ENCODE peak calls at places on chromosomes 11 and 22, in seven cellular contexts. One of them, this sample, is unnamed.

GRCh38 chr11:36231300-36231699 is 57.9 kb downstream of the COMMD9 start:
- DNase-seq in natural killer cell: no peak
- DNase-seq in HCT116: no peak
- DNase-seq in AG04449: no peak
- DNase-seq in AG04450: no peak
- DNase-seq in kidney: no peak
- DNase-seq in tibial nerve: no peak
- DNase-seq in this sample: no peak

GRCh38 chr11:126874831-126875230 is 125.7 kb downstream of the KIRREL3 start:
- DNase-seq in AG04450: no peak
- DNase-seq in HCT116: no peak
- DNase-seq in natural killer cell: no peak
- DNase-seq in AG04449: no peak
- DNase-seq in tibial nerve: no peak
- DNase-seq in kidney: no peak
- DNase-seq in this sample: no peak

GRCh38 chr11:34830648-34831047 is 85.5 kb downstream of the APIP start:
- DNase-seq in kidney: no peak
- DNase-seq in AG04449: no peak
- DNase-seq in tibial nerve: no peak
- DNase-seq in HCT116: no peak
- DNase-seq in AG04450: peak
- DNase-seq in natural killer cell: no peak
- DNase-seq in this sample: no peak

GRCh38 chr11:112369374-112369773 is 108.7 kb upstream of the PLET1 start:
- DNase-seq in HCT116: no peak
- DNase-seq in AG04449: no peak
- DNase-seq in natural killer cell: no peak
- DNase-seq in AG04450: no peak
- DNase-seq in tibial nerve: no peak
- DNase-seq in kidney: no peak
- DNase-seq in this sample: no peak

GRCh38 chr11:64768300-64768694 is 8.5 kb upstream of the PYGM start:
- DNase-seq in tibial nerve: no peak
- DNase-seq in AG04449: no peak
- DNase-seq in kidney: no peak
- DNase-seq in natural killer cell: no peak
- DNase-seq in HCT116: no peak
- DNase-seq in AG04450: no peak
- DNase-seq in this sample: no peak

GRCh38 chr11:36508743-36509142 is 1.3 kb downstream of the TRAF6 start:
- DNase-seq in AG04450: no peak
- DNase-seq in natural killer cell: no peak
- DNase-seq in AG04449: no peak
- DNase-seq in kidney: no peak
- DNase-seq in tibial nerve: no peak
- DNase-seq in HCT116: no peak
- DNase-seq in this sample: peak

GRCh38 chr11:69667619-69668604 is 7.2 kb downstream of the LTO1 start:
- DNase-seq in tibial nerve: no peak
- DNase-seq in AG04450: no peak
- DNase-seq in natural killer cell: no peak
- DNase-seq in AG04449: no peak
- DNase-seq in HCT116: no peak
- DNase-seq in kidney: no peak
- DNase-seq in this sample: no peak

GRCh38 chr22:43433451-43433850 is 21.6 kb downstream of the MPPED1 start:
- DNase-seq in natural killer cell: no peak
- DNase-seq in kidney: no peak
- DNase-seq in AG04449: no peak
- DNase-seq in tibial nerve: no peak
- DNase-seq in HCT116: no peak
- DNase-seq in AG04450: no peak
- DNase-seq in this sample: no peak

GRCh38 chr22:50136431-50137047 is 34.0 kb upstream of the PANX2 start:
- DNase-seq in tibial nerve: no peak
- DNase-seq in AG04449: no peak
- DNase-seq in natural killer cell: no peak
- DNase-seq in kidney: no peak
- DNase-seq in HCT116: no peak
- DNase-seq in AG04450: no peak
- DNase-seq in this sample: no peak

GRCh38 chr11:83042966-83043711 is 28.6 kb downstream of the RAB30 start:
- DNase-seq in HCT116: no peak
- DNase-seq in natural killer cell: no peak
- DNase-seq in AG04449: no peak
- DNase-seq in AG04450: no peak
- DNase-seq in kidney: no peak
- DNase-seq in tibial nerve: no peak
- DNase-seq in this sample: peak

GRCh38 chr22:19410941-19411689 is 20.4 kb downstream of the HIRA start:
- DNase-seq in kidney: no peak
- DNase-seq in AG04450: no peak
- DNase-seq in AG04449: no peak
- DNase-seq in tibial nerve: no peak
- DNase-seq in HCT116: no peak
- DNase-seq in natural killer cell: no peak
- DNase-seq in this sample: no peak

GRCh38 chr11:20355221-20356219 is 8.0 kb upstream of the HTATIP2 start:
- DNase-seq in natural killer cell: no peak
- DNase-seq in AG04450: no peak
- DNase-seq in HCT116: peak
- DNase-seq in tibial nerve: no peak
- DNase-seq in kidney: no peak
- DNase-seq in AG04449: no peak
- DNase-seq in this sample: peak

GRCh38 chr11:96294289-96294688 is 48.7 kb downstream of the MAML2 start:
- DNase-seq in tibial nerve: no peak
- DNase-seq in AG04449: no peak
- DNase-seq in kidney: no peak
- DNase-seq in HCT116: no peak
- DNase-seq in natural killer cell: no peak
- DNase-seq in AG04450: no peak
- DNase-seq in this sample: no peak

GRCh38 chr11:96303980-96304379 is 39.0 kb downstream of the MAML2 start:
- DNase-seq in natural killer cell: no peak
- DNase-seq in tibial nerve: no peak
- DNase-seq in AG04449: no peak
- DNase-seq in HCT116: no peak
- DNase-seq in AG04450: no peak
- DNase-seq in kidney: no peak
- DNase-seq in this sample: no peak

GRCh38 chr11:96303067-96303466 is 39.9 kb downstream of the MAML2 start:
- DNase-seq in natural killer cell: no peak
- DNase-seq in kidney: no peak
- DNase-seq in AG04450: no peak
- DNase-seq in tibial nerve: no peak
- DNase-seq in HCT116: no peak
- DNase-seq in AG04449: no peak
- DNase-seq in this sample: peak

GRCh38 chr11:96301818-96302217 is 41.2 kb downstream of the MAML2 start:
- DNase-seq in HCT116: no peak
- DNase-seq in natural killer cell: no peak
- DNase-seq in AG04450: no peak
- DNase-seq in AG04449: no peak
- DNase-seq in tibial nerve: no peak
- DNase-seq in kidney: no peak
- DNase-seq in this sample: no peak

DNA sequence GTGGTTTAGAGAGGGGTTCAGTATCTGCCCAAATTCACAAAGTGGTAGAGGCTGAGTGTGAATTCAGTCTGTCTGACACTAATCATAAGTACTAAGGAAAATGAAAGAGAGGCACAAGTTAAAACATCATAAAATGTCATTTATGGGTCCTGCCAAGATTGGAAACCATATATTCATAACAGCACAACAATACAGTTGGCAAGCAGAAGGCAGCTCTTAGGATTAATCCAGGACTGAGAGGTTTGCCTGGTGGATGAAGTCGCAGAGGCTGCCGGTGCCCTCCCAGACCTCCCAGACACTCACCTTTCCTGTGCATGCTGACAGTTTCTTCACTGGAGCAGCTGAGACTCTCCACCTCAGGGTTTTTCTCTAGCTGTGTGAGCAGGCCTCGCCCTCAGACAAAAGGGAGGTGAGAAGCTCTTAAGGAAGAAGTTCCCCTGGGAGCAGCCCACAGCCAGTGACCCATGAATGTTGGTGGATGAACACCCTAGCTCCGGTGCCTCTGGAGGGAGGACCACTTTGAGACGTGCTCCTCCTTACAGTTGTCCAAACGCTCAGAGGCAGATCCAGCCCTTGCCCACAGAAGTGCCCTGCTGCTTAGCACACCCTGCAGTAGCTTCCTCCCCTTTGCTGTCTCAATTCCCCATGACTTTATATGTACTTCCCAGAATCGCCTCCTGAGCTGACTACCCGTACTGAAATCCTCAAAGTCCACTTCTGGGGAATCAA is 43.7 kb downstream of the MAML2 start:
- DNase-seq in tibial nerve: no peak
- DNase-seq in natural killer cell: no peak
- DNase-seq in AG04449: no peak
- DNase-seq in kidney: no peak
- DNase-seq in AG04450: no peak
- DNase-seq in HCT116: no peak
- DNase-seq in this sample: no peak
- TF ChIP-seq CTCF in tibial nerve: no peak
- TF ChIP-seq CTCF in natural killer cell: no peak
- TF ChIP-seq CTCF in AG04449: no peak
- TF ChIP-seq CTCF in kidney: no peak
- TF ChIP-seq CTCF in AG04450: no peak
- TF ChIP-seq CTCF in HCT116: no peak
- TF ChIP-seq CTCF in this sample: no peak

GRCh38 chr11:59941091-59941490 is 2.9 kb downstream of the OOSP1 start:
- DNase-seq in kidney: no peak
- DNase-seq in natural killer cell: no peak
- DNase-seq in tibial nerve: no peak
- DNase-seq in AG04449: no peak
- DNase-seq in HCT116: no peak
- DNase-seq in AG04450: no peak
- DNase-seq in this sample: no peak

GRCh38 chr11:59938132-59938531 is at the start of gene OOSP1:
- DNase-seq in tibial nerve: no peak
- DNase-seq in kidney: no peak
- DNase-seq in AG04449: no peak
- DNase-seq in AG04450: no peak
- DNase-seq in HCT116: no peak
- DNase-seq in natural killer cell: no peak
- DNase-seq in this sample: no peak

GRCh38 chr11:59938718-59939117 is 486 bp downstream of the OOSP1 start:
- DNase-seq in tibial nerve: no peak
- DNase-seq in HCT116: no peak
- DNase-seq in natural killer cell: no peak
- DNase-seq in AG04449: no peak
- DNase-seq in AG04450: no peak
- DNase-seq in kidney: no peak
- DNase-seq in this sample: no peak

GRCh38 chr11:59943996-59944395 is 5.8 kb downstream of the OOSP1 start:
- DNase-seq in AG04450: no peak
- DNase-seq in tibial nerve: no peak
- DNase-seq in kidney: no peak
- DNase-seq in AG04449: no peak
- DNase-seq in HCT116: no peak
- DNase-seq in natural killer cell: no peak
- DNase-seq in this sample: no peak

GRCh38 chr11:59939482-59939881 is 1.2 kb downstream of the OOSP1 start:
- DNase-seq in natural killer cell: no peak
- DNase-seq in kidney: no peak
- DNase-seq in AG04449: no peak
- DNase-seq in HCT116: no peak
- DNase-seq in tibial nerve: no peak
- DNase-seq in AG04450: no peak
- DNase-seq in this sample: no peak
- TF ChIP-seq CTCF in natural killer cell: peak
- TF ChIP-seq CTCF in kidney: no peak
- TF ChIP-seq CTCF in AG04449: no peak
- TF ChIP-seq CTCF in HCT116: no peak
- TF ChIP-seq CTCF in tibial nerve: no peak
- TF ChIP-seq CTCF in AG04450: no peak
- TF ChIP-seq CTCF in this sample: no peak

GRCh38 chr11:73358071-73358470 is 18.1 kb upstream of the RELT start:
- DNase-seq in AG04449: no peak
- DNase-seq in tibial nerve: no peak
- DNase-seq in natural killer cell: no peak
- DNase-seq in AG04450: no peak
- DNase-seq in HCT116: no peak
- DNase-seq in kidney: no peak
- DNase-seq in this sample: no peak

GRCh38 chr11:73361953-73362776 is 14.0 kb upstream of the RELT start:
- DNase-seq in tibial nerve: no peak
- DNase-seq in HCT116: peak
- DNase-seq in natural killer cell: no peak
- DNase-seq in AG04450: no peak
- DNase-seq in AG04449: no peak
- DNase-seq in kidney: no peak
- DNase-seq in this sample: no peak

GRCh38 chr11:73359341-73359740 is 16.9 kb upstream of the RELT start:
- DNase-seq in HCT116: no peak
- DNase-seq in kidney: peak
- DNase-seq in AG04450: no peak
- DNase-seq in natural killer cell: no peak
- DNase-seq in AG04449: no peak
- DNase-seq in tibial nerve: no peak
- DNase-seq in this sample: no peak

GRCh38 chr11:73360743-73361369 is 15.3 kb upstream of the RELT start:
- DNase-seq in AG04450: no peak
- DNase-seq in kidney: no peak
- DNase-seq in HCT116: no peak
- DNase-seq in natural killer cell: no peak
- DNase-seq in tibial nerve: no peak
- DNase-seq in AG04449: no peak
- DNase-seq in this sample: no peak

GRCh38 chr11:73359930-73360742 is 16.1 kb upstream of the RELT start:
- DNase-seq in kidney: no peak
- DNase-seq in HCT116: no peak
- DNase-seq in AG04450: no peak
- DNase-seq in AG04449: no peak
- DNase-seq in tibial nerve: no peak
- DNase-seq in natural killer cell: no peak
- DNase-seq in this sample: peak
- TF ChIP-seq CTCF in kidney: no peak
- TF ChIP-seq CTCF in HCT116: peak
- TF ChIP-seq CTCF in AG04450: peak
- TF ChIP-seq CTCF in AG04449: peak
- TF ChIP-seq CTCF in tibial nerve: no peak
- TF ChIP-seq CTCF in natural killer cell: no peak
- TF ChIP-seq CTCF in this sample: peak

DNA sequence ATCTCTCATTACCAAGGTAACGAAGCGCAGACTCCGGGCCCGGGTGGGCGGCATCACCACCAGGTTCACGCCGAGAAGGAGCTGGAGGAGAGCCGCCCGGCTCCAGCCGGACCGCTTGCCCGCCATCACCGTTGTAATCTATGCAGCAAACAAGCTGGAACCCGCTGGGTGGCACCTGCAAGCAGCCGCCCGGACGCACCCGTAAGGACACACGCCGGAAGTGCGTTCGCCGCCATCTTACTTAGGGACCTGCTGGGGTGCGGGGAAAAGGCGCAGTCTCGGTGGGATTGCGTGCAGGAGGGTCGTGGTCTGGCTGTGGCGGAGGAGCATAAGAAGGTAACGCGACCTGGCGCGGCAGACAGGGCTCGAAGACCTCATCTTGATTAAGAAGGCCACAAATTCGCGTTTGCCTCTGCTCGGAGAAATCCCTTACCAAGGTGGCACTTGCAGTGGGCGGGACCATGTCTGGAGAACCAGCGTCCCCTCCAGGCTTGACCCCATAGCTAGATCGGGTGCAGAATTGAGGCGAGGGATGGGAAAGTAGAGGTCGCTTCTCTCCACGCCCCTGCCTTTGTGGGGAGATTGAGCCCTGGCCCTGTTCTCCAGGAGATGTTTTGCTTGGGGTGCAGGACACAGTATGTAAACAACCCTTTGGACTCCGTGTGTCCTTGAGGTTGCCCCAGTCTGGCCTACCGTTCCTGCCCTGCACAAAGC is at the start of gene ACP2:
- DNase-seq in AG04449: no peak
- DNase-seq in HCT116: peak
- DNase-seq in natural killer cell: peak
- DNase-seq in tibial nerve: peak
- DNase-seq in AG04450: peak
- DNase-seq in kidney: peak
- DNase-seq in this sample: peak
- TF ChIP-seq CTCF in AG04449: peak
- TF ChIP-seq CTCF in HCT116: no peak
- TF ChIP-seq CTCF in natural killer cell: no peak
- TF ChIP-seq CTCF in tibial nerve: peak
- TF ChIP-seq CTCF in AG04450: peak
- TF ChIP-seq CTCF in kidney: peak
- TF ChIP-seq CTCF in this sample: peak

This sample was measured in MCF 10A.